ENCODE peak calls at places on chromosomes 5 and 9, in five cellular contexts. V is AG08395; A is NCI-H1092 treated with DMSO at 0.1 percent for 48 hours; Q is progenitor cell of endocrine pancreas; N is activated T-helper 9 cell treated with anti-CD3 and anti-CD28 coated beads, Interleukin-2, amount 50 U/mL, for 16 hours. K is an unnamed sample.

GRCh38 chr5:96614110-96614691 is 48.0 kb upstream of the CAST start:
- DNase-seq in A (peak), V (peak), N (peak), Q (peak), K (peak)

GRCh38 chr5:92991681-92992472 is 589.1 kb downstream of the NR2F1-AS1 start:
- DNase-seq in Q (no peak), V (peak), N (no peak), A (no peak), K (no peak)

GRCh38 chr5:163409384-163409783 is 28.0 kb upstream of the CCNG1 start:
- DNase-seq in Q (no peak), V (no peak), A (no peak), N (no peak), K (no peak)

GRCh38 chr5:65418661-65419060 is 63.1 kb downstream of the ADAMTS6 start:
- DNase-seq in V (no peak), Q (no peak), N (no peak), A (no peak), K (no peak)

GRCh38 chr5:34542818-34543217 is 113.3 kb upstream of the RAI14 start:
- DNase-seq in Q (no peak), A (no peak), V (no peak), N (no peak), K (no peak)

GRCh38 chr5:33807771-33808170 is 84.0 kb downstream of the ADAMTS12 start:
- DNase-seq in A (no peak), V (no peak), N (no peak), Q (no peak), K (no peak)

GRCh38 chr5:54663876-54664275 is 146.3 kb downstream of the SNX18 start:
- DNase-seq in N (no peak), Q (no peak), V (peak), A (no peak), K (peak)

GRCh38 chr9:137691648-137692357 is 73.0 kb downstream of the EHMT1 start:
- DNase-seq in N (no peak), Q (no peak), V (no peak), A (peak), K (no peak)

GRCh38 chr5:83077662-83078261 is 415 bp downstream of the XRCC4 start:
- DNase-seq in Q (peak), A (no peak), V (peak), N (no peak), K (no peak)

GRCh38 chr5:97968346-97968745 is 785.3 kb upstream of the RIOK2 start:
- DNase-seq in A (no peak), V (no peak), Q (no peak), N (no peak), K (no peak)

GRCh38 chr9:132955123-132955522 is 10.7 kb upstream of the TSC1 start:
- DNase-seq in Q (no peak), N (no peak), V (no peak), A (no peak), K (no peak)

GRCh38 chr5:171420429-171421231 is 1.2 kb downstream of the FGF18 start:
- DNase-seq in Q (no peak), N (no peak), V (peak), A (peak), K (no peak)

GRCh38 chr9:137077010-137077747 is at the start of gene UAP1L1:
- DNase-seq in V (peak), N (peak), Q (no peak), A (peak), K (no peak)

GRCh38 chr5:77066823-77067442 is 20.2 kb downstream of the ZBED3 start:
- DNase-seq in N (no peak), Q (no peak), A (no peak), V (peak), K (no peak)

GRCh38 chr9:126516936-126517750 is 96.6 kb upstream of the LMX1B start:
- DNase-seq in A (peak), V (peak), N (peak), Q (no peak), K (peak)

GRCh38 chr9:87792831-87793288 is 66.9 kb downstream of the CTSL start:
- DNase-seq in V (peak), Q (no peak), N (peak), A (no peak), K (peak)

GRCh38 chr5:159947708-159948358 is 31.6 kb downstream of the ADRA1B start:
- DNase-seq in Q (no peak), V (peak), A (no peak), N (no peak), K (no peak)

GRCh38 chr5:21159526-21160059 is 1171.6 kb upstream of the CDH18 start:
- DNase-seq in V (no peak), N (no peak), A (no peak), Q (no peak), K (no peak)

GRCh38 chr9:27468450-27469110 is 55.5 kb upstream of the IFNK start:
- DNase-seq in V (no peak), Q (no peak), N (no peak), A (no peak), K (no peak)

GRCh38 chr9:129392093-129392541 is 214.1 kb upstream of the IER5L start:
- DNase-seq in A (no peak), Q (no peak), V (no peak), N (no peak), K (no peak)

K was measured in HS-27A.